ENCODE peak calls at places on chromosomes 3 and 15, in six cellular contexts. D is SJSA1, E is T-cell, U is GM12892, P is cerebellar cortex, H is T47D. G is an unnamed sample.

GRCh38 chr15:51864408-51865056 is 35.1 kb downstream of the TMOD3 start:
- DNase-seq in D (peak; percentile 31), E (no peak), U (no peak), P (no peak), H (no peak), G (peak; percentile 33)

GRCh38 chr15:70720228-70721016 is 42.9 kb downstream of the UACA start:
- DNase-seq in D (no peak), E (no peak), U (no peak), P (no peak), H (no peak), G (no peak)

GRCh38 chr15:45291822-45292582 is 40.0 kb downstream of the SLC28A2 start:
- DNase-seq in D (no peak), E (no peak), U (no peak), P (no peak), H (no peak), G (no peak)

GRCh38 chr3:131892331-131892730 is 142.5 kb downstream of the CPNE4 start:
- DNase-seq in D (no peak), E (no peak), U (no peak), P (no peak), H (no peak), G (no peak)

GRCh38 chr3:131403216-131403895 is 21.8 kb downstream of the NUDT16 start:
- DNase-seq in D (no peak), E (no peak), U (no peak), P (no peak), H (no peak), G (no peak)

GRCh38 chr3:71930056-71930991 is 145.4 kb upstream of the PROK2 start:
- DNase-seq in D (peak; percentile 5), E (no peak), U (peak; percentile 19), P (no peak), H (peak; percentile 18), G (no peak)

GRCh38 chr15:86743283-86743903 is 663.7 kb downstream of the AGBL1 start:
- DNase-seq in D (peak; percentile 9), E (peak; percentile 23), U (no peak), P (peak; percentile 31), H (no peak), G (no peak)

GRCh38 chr3:193656878-193657282 is 63.9 kb downstream of the OPA1 start:
- DNase-seq in D (no peak), E (no peak), U (no peak), P (no peak), H (no peak), G (no peak)

GRCh38 chr3:9330166-9330703 is 32.6 kb upstream of the THUMPD3 start:
- DNase-seq in D (no peak), E (no peak), U (no peak), P (no peak), H (no peak), G (no peak)

GRCh38 chr15:90161946-90162345 is 39.2 kb upstream of the SEMA4B start:
- DNase-seq in D (no peak), E (no peak), U (no peak), P (no peak), H (no peak), G (no peak)

GRCh38 chr15:92958105-92958504 is 58.0 kb downstream of the CHD2 start:
- DNase-seq in D (no peak), E (peak; percentile 45), U (no peak), P (no peak), H (no peak), G (peak; percentile 42)

GRCh38 chr15:60374628-60375081 is 23.1 kb downstream of the ANXA2 start:
- DNase-seq in D (peak; percentile 98), E (no peak), U (no peak), P (no peak), H (no peak), G (no peak)

GRCh38 chr3:196135693-196136639 is 54.1 kb upstream of the TFRC start:
- DNase-seq in D (no peak), E (no peak), U (no peak), P (no peak), H (peak; percentile 97), G (no peak)

GRCh38 chr3:17891139-17891850 is 148.9 kb upstream of the TBC1D5 start:
- DNase-seq in D (no peak), E (no peak), U (no peak), P (no peak), H (no peak), G (no peak)

GRCh38 chr15:74787251-74788041 is 5.6 kb downstream of the CSK start:
- DNase-seq in D (peak; percentile 42), E (peak; percentile 94), U (peak; percentile 70), P (peak; percentile 88), H (no peak), G (peak; percentile 82)

GRCh38 chr15:40081691-40082194 is 26.9 kb downstream of the BMF start:
- DNase-seq in D (peak; percentile 62), E (no peak), U (no peak), P (peak; percentile 57), H (peak; percentile 52), G (no peak)

GRCh38 chr3:181278468-181279238 is 289.1 kb upstream of the DNAJC19 start:
- DNase-seq in D (no peak), E (no peak), U (no peak), P (no peak), H (no peak), G (no peak)

GRCh38 chr3:149658444-149659172 is 783 bp upstream of the WWTR1 start:
- DNase-seq in D (peak; percentile 91), E (peak; percentile 2), U (peak; percentile 26), P (peak; percentile 62), H (peak; percentile 61), G (peak; percentile 42)

GRCh38 chr15:87518957-87519356 is 737.6 kb downstream of the NTRK3 start:
- DNase-seq in D (no peak), E (no peak), U (no peak), P (no peak), H (no peak), G (no peak)

GRCh38 chr3:16188071-16188470 is 13.6 kb downstream of the GALNT15 start:
- DNase-seq in D (no peak), E (no peak), U (no peak), P (no peak), H (no peak), G (no peak)

GRCh38 chr15:58453931-58454793 is 22.4 kb downstream of the LIPC start:
- DNase-seq in D (no peak), E (no peak), U (no peak), P (no peak), H (no peak), G (peak; percentile 65)

GRCh38 chr3:99872633-99873254 is 55.1 kb downstream of the CMSS1 start:
- DNase-seq in D (no peak), E (no peak), U (no peak), P (no peak), H (no peak), G (no peak)

GRCh38 chr3:40620151-40620550 is 95.4 kb downstream of the ZNF621 start:
- DNase-seq in D (no peak), E (no peak), U (no peak), P (peak; percentile 87), H (no peak), G (no peak)

GRCh38 chr3:156626104-156626503 is 48.3 kb upstream of the TIPARP start:
- DNase-seq in D (no peak), E (no peak), U (no peak), P (no peak), H (no peak), G (no peak)

GRCh38 chr3:196914866-196915265 is 27.5 kb downstream of the NCBP2 start:
- DNase-seq in D (no peak), E (no peak), U (no peak), P (no peak), H (no peak), G (no peak)

GRCh38 chr15:40825661-40826088 is 2.8 kb downstream of the PPP1R14D start:
- DNase-seq in D (peak; percentile 35), E (no peak), U (no peak), P (no peak), H (no peak), G (no peak)